ENCODE peak calls at places on chromosome 7, in seven cellular contexts. S is endodermal cell, Y is endothelial cell of umbilical vein, V is aorta, U is Panc1, G is transverse colon, I is cardiac muscle cell. R is an unnamed sample. For H3K4me1 and H3K36me3, the result is how much of the 10 kb centered on the place peaks cover.

GRCh38 chr7:26317211-26317610 is 25.5 kb downstream of the SNX10 start:
- DNase-seq in S (no peak), Y (no peak), V (no peak), U (no peak), G (no peak), I (no peak), R (no peak)

GRCh38 chr7:6244021-6244420 is 28.4 kb downstream of the CYTH3 start:
- DNase-seq in S (no peak), Y (no peak), V (no peak), U (no peak), G (no peak), I (no peak), R (no peak)

GRCh38 chr7:139505563-139505962 is 17.9 kb upstream of the CLEC2L start:
- DNase-seq in S (peak), Y (no peak), V (no peak), U (no peak), G (no peak), I (peak), R (peak)

GRCh38 chr7:6074612-6075380 is 43.6 kb downstream of the ANKRD61 start:
- DNase-seq in S (no peak), Y (no peak), V (no peak), U (no peak), G (no peak), I (no peak), R (no peak)

GRCh38 chr7:121398246-121398645 is 2.1 kb upstream of the FAM3C start:
- DNase-seq in S (no peak), Y (no peak), V (no peak), U (no peak), G (no peak), I (no peak), R (no peak)

GRCh38 chr7:109579876-109580275 is 1010.2 kb downstream of the DNAJB9 start:
- DNase-seq in S (no peak), Y (no peak), V (no peak), U (no peak), G (no peak), I (no peak), R (no peak)

GRCh38 chr7:92246363-92247101 is 758 bp downstream of the ANKIB1 start:
- DNase-seq in S (peak), Y (peak), V (no peak), U (no peak), G (peak), I (peak), R (no peak)

GRCh38 chr7:158043461-158044155 is 544.0 kb downstream of the PTPRN2 start:
- DNase-seq in S (no peak), Y (no peak), V (peak), U (no peak), G (no peak), I (no peak), R (no peak)

GRCh38 chr7:16753932-16754571 is 497 bp downstream of the TSPAN13 start:
- DNase-seq in S (peak), Y (peak), V (peak), U (no peak), G (peak), I (peak), R (no peak)

GRCh38 chr7:47741984-47742383 is 160.1 kb upstream of the TNS3 start:
- DNase-seq in S (no peak), Y (no peak), V (no peak), U (no peak), G (no peak), I (no peak), R (no peak)

GRCh38 chr7:128166603-128167315 is 74.3 kb upstream of the LEP start:
- DNase-seq in S (peak), Y (no peak), V (no peak), U (no peak), G (no peak), I (peak), R (no peak)

GRCh38 chr7:7212612-7213011 is 30.3 kb downstream of the C1GALT1 start:
- DNase-seq in S (no peak), Y (no peak), V (no peak), U (no peak), G (no peak), I (no peak), R (no peak)

GRCh38 chr7:5218564-5219360 is 28.7 kb downstream of the WIPI2 start:
- DNase-seq in S (no peak), Y (peak), V (peak), U (no peak), G (peak), I (no peak), R (no peak)

GRCh38 chr7:55130079-55130476 is 111.3 kb downstream of the EGFR start:
- DNase-seq in S (no peak), Y (no peak), V (no peak), U (no peak), G (no peak), I (no peak), R (no peak)

GRCh38 chr7:128879939-128880746 is 17.5 kb downstream of the ATP6V1F start:
- DNase-seq in S (peak), Y (peak), V (peak), U (no peak), G (peak), I (peak), R (no peak)

GRCh38 chr7:149883452-149883861 is 9.7 kb downstream of the ATP6V0E2 start:
- DNase-seq in S (peak), Y (peak), V (peak), U (no peak), G (peak), I (peak), R (no peak)

GRCh38 chr7:44119829-44120380 is 3.4 kb downstream of the POLD2 start:
- DNase-seq in S (no peak), Y (no peak), V (no peak), U (no peak), G (no peak), I (no peak), R (no peak)

GRCh38 chr7:50728184-50728583 is 54.5 kb downstream of the GRB10 start:
- DNase-seq in S (no peak), Y (no peak), V (no peak), U (no peak), G (no peak), I (no peak), R (no peak)

GRCh38 chr7:73567140-73567539 is 9.7 kb upstream of the BCL7B start:
- DNase-seq in S (no peak), Y (no peak), V (no peak), U (no peak), G (no peak), I (no peak), R (no peak)

GRCh38 chr7:498678-499641 is 20.7 kb downstream of the PDGFA start:
- DNase-seq in S (no peak), Y (no peak), V (peak), U (no peak), G (no peak), I (no peak), R (no peak)

GRCh38 chr7:74709880-74710671 is 52.6 kb downstream of the GTF2I start:
- DNase-seq in S (no peak), Y (no peak), V (no peak), U (peak), G (no peak), I (no peak), R (no peak)

GRCh38 chr7:38374507-38374906 is 101.1 kb upstream of the TARP start:
- DNase-seq in S (peak), Y (peak), V (no peak), U (no peak), G (no peak), I (peak), R (no peak)

GRCh38 chr7:92010215-92010614 is 69.6 kb downstream of the AKAP9 start:
- DNase-seq in S (no peak), Y (no peak), V (no peak), U (no peak), G (no peak), I (no peak), R (no peak)

GRCh38 chr7:24290004-24290641 is 6.1 kb downstream of the NPY start:
- DNase-seq in S (peak), Y (peak), V (no peak), U (peak), G (no peak), I (peak), R (no peak)

GRCh38 chr7:80047856-80048459 is 86.7 kb upstream of the GNAI1 start:
- DNase-seq in S (no peak), Y (no peak), V (no peak), U (no peak), G (no peak), I (no peak), R (no peak)

GRCh38 chr7:148185050-148185449 is 405.5 kb upstream of the C7orf33 start:
- DNase-seq in S (no peak), Y (no peak), V (no peak), U (no peak), G (no peak), I (peak), R (no peak)

GRCh38 chr7:41328131-41328530 is 374.8 kb downstream of the INHBA start:
- DNase-seq in S (no peak), Y (no peak), V (no peak), U (no peak), G (no peak), I (no peak), R (no peak)

GRCh38 chr7:97871659-97872024 is 566 bp downstream of the ASNS start:
- DNase-seq in S (no peak), Y (no peak), V (no peak), U (no peak), G (no peak), I (peak), R (no peak)

GRCh38 chr7:17830206-17830605 is 110.1 kb downstream of the SNX13 start:
- DNase-seq in S (no peak), Y (no peak), V (no peak), U (no peak), G (no peak), I (no peak), R (no peak)

GRCh38 chr7:158827411-158828342 is 1.6 kb downstream of the ESYT2 start:
- DNase-seq in S (no peak), Y (peak), V (no peak), U (no peak), G (no peak), I (no peak), R (no peak)

GRCh38 chr7:81111358-81111757 is 192.5 kb upstream of the SEMA3C start:
- DNase-seq in S (no peak), Y (no peak), V (no peak), U (peak), G (no peak), I (no peak), R (no peak)

GRCh38 chr7:135075716-135076115 is 72.2 kb upstream of the TMEM140 start:
- DNase-seq in S (peak), Y (no peak), V (no peak), U (no peak), G (no peak), I (no peak), R (no peak)

GRCh38 chr7:69837387-69838068 is 239.3 kb downstream of the AUTS2 start:
- DNase-seq in S (peak), Y (no peak), V (no peak), U (no peak), G (no peak), I (no peak), R (peak)

GRCh38 chr7:101951757-101952156 is 134.3 kb downstream of the CUX1 start:
- DNase-seq in S (no peak), Y (no peak), V (peak), U (no peak), G (no peak), I (no peak), R (no peak)

GRCh38 chr7:101952355-101953247 is 135.2 kb downstream of the CUX1 start:
- DNase-seq in S (no peak), Y (peak), V (peak), U (peak), G (no peak), I (no peak), R (no peak)

GRCh38 chr7:101953248-101953819 is 135.9 kb downstream of the CUX1 start:
- DNase-seq in S (no peak), Y (no peak), V (no peak), U (no peak), G (no peak), I (peak), R (no peak)

GRCh38 chr7:101956130-101956529 is 138.7 kb downstream of the CUX1 start:
- DNase-seq in S (no peak), Y (no peak), V (no peak), U (no peak), G (no peak), I (no peak), R (no peak)

GRCh38 chr7:101954494-101954893 is 137.1 kb downstream of the CUX1 start:
- DNase-seq in S (no peak), Y (no peak), V (peak), U (no peak), G (no peak), I (no peak), R (no peak)
- H3K4me1 ChIP-seq in S (under half), Y (under half), V (under half), U (under half), G (under half), I (under half), R (under half)

GRCh38 chr7:102913846-102914245 is 1.0 kb downstream of the LRRC17 start:
- DNase-seq in S (no peak), Y (no peak), V (no peak), U (no peak), G (no peak), I (no peak), R (no peak)
- H3K4me3 ChIP-seq in S (no peak), Y (peak), V (peak), U (peak), G (no peak), I (no peak), R (no peak)

GRCh38 chr7:151139071-151139521 is 28.4 kb downstream of the GBX1 start:
- DNase-seq in S (peak), Y (no peak), V (peak), U (no peak), G (peak), I (no peak), R (no peak)

GRCh38 chr7:151137076-151137611 is 30.4 kb downstream of the GBX1 start:
- DNase-seq in S (peak), Y (no peak), V (peak), U (no peak), G (no peak), I (peak), R (no peak)

GRCh38 chr7:151136515-151136908 is 31.0 kb downstream of the GBX1 start:
- DNase-seq in S (no peak), Y (no peak), V (no peak), U (no peak), G (no peak), I (no peak), R (no peak)

GRCh38 chr7:151138541-151138910 is 29.0 kb downstream of the GBX1 start:
- DNase-seq in S (peak), Y (no peak), V (peak), U (no peak), G (peak), I (no peak), R (no peak)

DNA sequence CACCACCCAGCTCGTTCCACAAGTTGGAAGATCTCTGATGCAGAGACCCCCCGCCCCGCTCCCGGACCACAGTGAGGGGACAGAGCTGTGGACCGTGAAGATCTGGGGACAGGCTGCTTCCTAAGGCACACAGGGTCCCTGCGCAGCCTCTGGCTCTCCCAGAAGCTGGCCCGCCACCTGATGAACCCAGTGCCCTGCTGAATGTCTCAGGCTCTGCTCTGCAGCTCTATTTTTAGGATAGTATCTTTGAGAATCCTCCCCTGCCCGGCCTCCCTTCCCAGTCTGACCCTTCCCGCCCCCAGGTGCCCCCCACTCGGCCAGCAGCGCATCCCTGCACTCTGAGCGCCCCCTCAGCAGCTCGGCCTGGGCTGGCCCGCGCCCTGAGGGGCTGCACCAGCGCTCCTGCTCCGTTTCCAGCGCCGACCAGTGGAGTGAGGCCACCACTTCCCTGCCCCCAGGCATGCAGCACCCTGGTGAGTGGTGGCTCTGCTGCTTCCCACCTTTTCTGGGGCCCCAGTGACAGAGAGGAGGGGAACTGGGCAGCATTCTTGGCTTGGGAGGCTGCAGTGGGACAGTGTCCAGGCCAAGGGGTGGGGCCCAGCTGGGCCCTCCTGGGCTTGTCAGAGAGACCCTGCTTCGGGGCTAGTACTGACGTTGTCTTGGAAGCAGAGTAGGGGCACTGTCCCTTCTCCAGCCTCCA is 29.5 kb downstream of the GBX1 start:
- DNase-seq in S (peak), Y (no peak), V (peak), U (no peak), G (no peak), I (peak), R (no peak)
- H3K36me3 ChIP-seq in S (under half), Y (under half), V (under half), U (under half), G (under half), I (under half), R (under half)

GRCh38 chr7:75922966-75923603 is 8.1 kb downstream of the POR start:
- DNase-seq in S (no peak), Y (no peak), V (no peak), U (no peak), G (no peak), I (no peak), R (no peak)
- H3K4me1 ChIP-seq in S (under half), Y (under half), V (under half), U (under half), G (under half), I (under half), R (under half)

GRCh38 chr7:29565982-29566746 is 2.5 kb downstream of the PRR15 start:
- DNase-seq in S (peak), Y (no peak), V (no peak), U (no peak), G (peak), I (no peak), R (no peak)
- H3K4me3 ChIP-seq in S (peak), Y (peak), V (peak), U (peak), G (peak), I (no peak), R (peak)

R was measured in iPS DF 6.9.